ENCODE peak calls at places on chromosome 22, in seven cellular contexts. W is MM.1S; K is PC-3; F is lower leg skin; S is GM18507; G is effector memory CD4-positive, alpha-beta T cell; I is NCI-H510A treated with DMSO at 0.1 percent for 48 hours. X is an unnamed sample.

GRCh38 chr22:19841641-19842385 is 12.9 kb downstream of the GNB1L start:
- DNase-seq in W (no peak), K (no peak), F (no peak), S (no peak), G (no peak), I (no peak), X (no peak)

GRCh38 chr22:36977401-36977861 is 41.8 kb downstream of the TST start:
- DNase-seq in W (peak; percentile 72), K (peak; percentile 6), F (peak; percentile 92), S (peak; percentile 35), G (peak; percentile 49), I (no peak), X (peak; percentile 70)

GRCh38 chr22:39080052-39080762 is 3.1 kb downstream of the APOBEC3G start:
- DNase-seq in W (no peak), K (no peak), F (no peak), S (no peak), G (peak; percentile 51), I (no peak), X (no peak)

GRCh38 chr22:29531419-29531818 is 22.1 kb downstream of the THOC5 start:
- DNase-seq in W (no peak), K (no peak), F (no peak), S (no peak), G (no peak), I (no peak), X (no peak)

GRCh38 chr22:29014773-29015172 is 46.9 kb downstream of the C22orf31 start:
- DNase-seq in W (no peak), K (no peak), F (no peak), S (no peak), G (no peak), I (no peak), X (no peak)

GRCh38 chr22:42920101-42920820 is 63.2 kb upstream of the ARFGAP3 start:
- DNase-seq in W (no peak), K (no peak), F (no peak), S (no peak), G (no peak), I (no peak), X (no peak)

GRCh38 chr22:40326905-40327735 is 19.2 kb upstream of the ADSL start:
- DNase-seq in W (no peak), K (peak; percentile 18), F (no peak), S (no peak), G (no peak), I (peak; percentile 7), X (no peak)

GRCh38 chr22:35540600-35541253 is at the start of gene RASD2:
- DNase-seq in W (peak; percentile 43), K (peak; percentile 20), F (no peak), S (no peak), G (no peak), I (peak; percentile 39), X (peak; percentile 16)

GRCh38 chr22:44692662-44693007 is 9.4 kb upstream of the PRR5 start:
- DNase-seq in W (no peak), K (no peak), F (no peak), S (no peak), G (no peak), I (no peak), X (no peak)

GRCh38 chr22:17957683-17958082 is 66.7 kb downstream of the MICAL3 start:
- DNase-seq in W (no peak), K (no peak), F (no peak), S (no peak), G (no peak), I (no peak), X (no peak)

GRCh38 chr22:29786026-29786425 is 18.9 kb downstream of the UQCR10 start:
- DNase-seq in W (no peak), K (no peak), F (no peak), S (no peak), G (no peak), I (no peak), X (no peak)

GRCh38 chr22:20654343-20655208 is 119.3 kb upstream of the SERPIND1 start:
- DNase-seq in W (no peak), K (no peak), F (peak; percentile 74), S (no peak), G (no peak), I (no peak), X (no peak)

GRCh38 chr22:32660292-32660691 is 141.2 kb upstream of the TIMP3 start:
- DNase-seq in W (peak; percentile 63), K (peak; percentile 16), F (peak; percentile 90), S (peak; percentile 49), G (no peak), I (peak; percentile 18), X (peak; percentile 27)

GRCh38 chr22:41822289-41823057 is 10.4 kb upstream of the SREBF2 start:
- DNase-seq in W (peak; percentile 60), K (peak; percentile 91), F (no peak), S (no peak), G (no peak), I (peak; percentile 52), X (peak; percentile 6)

GRCh38 chr22:42217752-42218280 is 52.6 kb downstream of the TCF20 start:
- DNase-seq in W (no peak), K (no peak), F (no peak), S (no peak), G (no peak), I (no peak), X (no peak)

GRCh38 chr22:45742866-45743450 is 71.3 kb downstream of the ATXN10 start:
- DNase-seq in W (no peak), K (peak; percentile 78), F (no peak), S (no peak), G (no peak), I (peak; percentile 76), X (no peak)

GRCh38 chr22:49814164-49814686 is 13.4 kb downstream of the BRD1 start:
- DNase-seq in W (no peak), K (no peak), F (no peak), S (no peak), G (no peak), I (no peak), X (no peak)

GRCh38 chr22:45866398-45867117 is 110.4 kb downstream of the WNT7B start:
- DNase-seq in W (no peak), K (no peak), F (no peak), S (no peak), G (no peak), I (no peak), X (no peak)

GRCh38 chr22:19497245-19497644 is 17.5 kb downstream of the CDC45 start:
- DNase-seq in W (no peak), K (peak; percentile 78), F (no peak), S (no peak), G (no peak), I (no peak), X (no peak)

GRCh38 chr22:49628351-49629023 is 199.2 kb downstream of the BRD1 start:
- DNase-seq in W (no peak), K (no peak), F (no peak), S (no peak), G (no peak), I (no peak), X (no peak)

GRCh38 chr22:17120711-17121234 is 387 bp downstream of the TMEM121B start:
- DNase-seq in W (no peak), K (no peak), F (no peak), S (no peak), G (no peak), I (no peak), X (no peak)

GRCh38 chr22:22820626-22821025 is 67.0 kb upstream of the IGLL5 start:
- DNase-seq in W (peak; percentile 13), K (no peak), F (no peak), S (no peak), G (no peak), I (no peak), X (no peak)

GRCh38 chr22:33854724-33855123 is 65.6 kb downstream of the LARGE1 start:
- DNase-seq in W (no peak), K (no peak), F (no peak), S (no peak), G (no peak), I (no peak), X (no peak)

GRCh38 chr22:49450521-49450920 is 377.2 kb downstream of the BRD1 start:
- DNase-seq in W (no peak), K (no peak), F (no peak), S (no peak), G (no peak), I (peak; percentile 54), X (no peak)